ENCODE peak calls at places on chromosomes 12 and 14, in five cellular contexts. V, C, S, Z and G are unnamed samples.

GRCh38 chr12:64608901-64609542 is 1.3 kb upstream of the RASSF3 start:
- DNase-seq in V (no peak), C (peak), S (peak), Z (no peak), G (no peak)

GRCh38 chr12:98221243-98221808 is 294.1 kb upstream of the TMPO start:
- DNase-seq in V (no peak), C (no peak), S (no peak), Z (no peak), G (no peak)

GRCh38 chr12:125185311-125185739 is 120.1 kb downstream of the AACS start:
- DNase-seq in V (no peak), C (no peak), S (no peak), Z (no peak), G (no peak)

GRCh38 chr14:51873221-51873893 is 12.9 kb downstream of the GNG2 start:
- DNase-seq in V (no peak), C (peak), S (peak), Z (no peak), G (no peak)

GRCh38 chr12:124844411-124845397 is 19.0 kb downstream of the SCARB1 start:
- DNase-seq in V (no peak), C (no peak), S (no peak), Z (no peak), G (no peak)

GRCh38 chr12:57732726-57733593 is 5.6 kb downstream of the AGAP2 start:
- DNase-seq in V (no peak), C (no peak), S (no peak), Z (no peak), G (no peak)

GRCh38 chr12:110282956-110283817 is 2.1 kb downstream of the ATP2A2 start:
- DNase-seq in V (no peak), C (no peak), S (no peak), Z (no peak), G (no peak)

GRCh38 chr12:8899835-8900234 is 14.5 kb upstream of the PHC1 start:
- DNase-seq in V (no peak), C (no peak), S (no peak), Z (no peak), G (no peak)

GRCh38 chr12:107349008-107349747 is 255.8 kb upstream of the CRY1 start:
- DNase-seq in V (no peak), C (no peak), S (peak), Z (no peak), G (no peak)

GRCh38 chr12:32334384-32334783 is 65.0 kb upstream of the FGD4 start:
- DNase-seq in V (no peak), C (peak), S (no peak), Z (no peak), G (no peak)

GRCh38 chr12:124294686-124295315 is at the start of gene RFLNA:
- DNase-seq in V (no peak), C (no peak), S (no peak), Z (no peak), G (peak)

GRCh38 chr12:13851828-13852227 is 129.6 kb downstream of the GRIN2B start:
- DNase-seq in V (no peak), C (no peak), S (no peak), Z (no peak), G (no peak)

GRCh38 chr14:102849522-102850379 is 72.5 kb downstream of the TRAF3 start:
- DNase-seq in V (no peak), C (no peak), S (no peak), Z (no peak), G (no peak)

GRCh38 chr14:74501135-74501614 is 7.6 kb downstream of the ISCA2 start:
- DNase-seq in V (peak), C (no peak), S (peak), Z (no peak), G (no peak)

GRCh38 chr12:64652346-64652745 is 42.1 kb downstream of the RASSF3 start:
- DNase-seq in V (no peak), C (no peak), S (no peak), Z (no peak), G (no peak)

GRCh38 chr14:105258846-105259245 is 10.5 kb downstream of the BTBD6 start:
- DNase-seq in V (peak), C (no peak), S (peak), Z (no peak), G (no peak)

GRCh38 chr14:90087433-90087832 is 25.6 kb downstream of the KCNK13 start:
- DNase-seq in V (no peak), C (no peak), S (no peak), Z (no peak), G (no peak)

GRCh38 chr14:91573894-91574837 is 64.1 kb upstream of the PPP4R3A start:
- DNase-seq in V (peak), C (peak), S (peak), Z (no peak), G (no peak)

GRCh38 chr12:18750087-18750486 is 12.2 kb downstream of the CAPZA3 start:
- DNase-seq in V (no peak), C (no peak), S (no peak), Z (no peak), G (no peak)

GRCh38 chr12:30968211-30968610 is 41.7 kb downstream of the TSPAN11 start:
- DNase-seq in V (peak), C (no peak), S (no peak), Z (no peak), G (peak)

GRCh38 chr12:77591959-77592358 is 238.7 kb upstream of the NAV3 start:
- DNase-seq in V (no peak), C (no peak), S (no peak), Z (no peak), G (no peak)

GRCh38 chr14:70011098-70011497 is 131.9 kb downstream of the SMOC1 start:
- DNase-seq in V (no peak), C (no peak), S (no peak), Z (no peak), G (no peak)

GRCh38 chr14:52427460-52427859 is 113.3 kb downstream of the PTGER2 start:
- DNase-seq in V (no peak), C (no peak), S (no peak), Z (no peak), G (no peak)

GRCh38 chr12:130838284-130838950 is 633 bp downstream of the STX2 start:
- DNase-seq in V (no peak), C (peak), S (peak), Z (no peak), G (no peak)

GRCh38 chr12:83700858-83701257 is 1014.2 kb downstream of the TMTC2 start:
- DNase-seq in V (no peak), C (no peak), S (no peak), Z (no peak), G (no peak)

GRCh38 chr12:125149160-125150108 is 84.2 kb downstream of the AACS start:
- DNase-seq in V (no peak), C (peak), S (no peak), Z (no peak), G (no peak)

GRCh38 chr14:74571901-74572828 is 39.9 kb downstream of the LTBP2 start:
- DNase-seq in V (no peak), C (no peak), S (peak), Z (no peak), G (peak)

GRCh38 chr14:46574236-46574970 is 77.2 kb downstream of the RPL10L start:
- DNase-seq in V (no peak), C (no peak), S (no peak), Z (no peak), G (no peak)

GRCh38 chr14:105087308-105087962 is 22.2 kb upstream of the GPR132 start:
- DNase-seq in V (peak), C (peak), S (peak), Z (no peak), G (peak)

GRCh38 chr12:56833780-56834179 is 70.7 kb downstream of the HSD17B6 start:
- DNase-seq in V (no peak), C (no peak), S (no peak), Z (no peak), G (no peak)

GRCh38 chr12:128178971-128179370 is 88.0 kb upstream of the TMEM132C start:
- DNase-seq in V (no peak), C (no peak), S (no peak), Z (no peak), G (no peak)

GRCh38 chr14:94368956-94369355 is 19.4 kb downstream of the SERPINA1 start:
- DNase-seq in V (no peak), C (no peak), S (no peak), Z (no peak), G (no peak)

DNA sequence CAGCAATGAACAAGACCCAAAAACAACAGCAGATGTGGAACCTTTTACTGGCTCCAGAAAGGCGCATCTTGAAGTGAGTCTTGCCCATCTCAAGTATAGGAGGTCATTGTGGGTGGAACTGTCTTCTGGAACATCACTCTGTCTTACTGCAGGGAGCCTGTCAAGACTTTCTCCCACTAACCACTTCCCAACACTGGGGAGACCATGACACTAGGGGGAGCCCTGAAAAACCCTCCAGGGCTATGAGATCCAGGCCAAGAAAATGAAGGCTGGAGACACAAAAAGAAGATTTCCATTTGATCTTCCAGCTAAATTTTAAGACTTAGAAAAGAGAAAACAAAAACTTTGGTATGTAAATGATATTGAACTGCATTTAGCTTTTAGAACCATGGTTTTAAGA is 13.5 kb upstream of the ATG14 start:
- DNase-seq in V (no peak), C (no peak), S (no peak), Z (no peak), G (no peak)
- TF ChIP-seq CTCF in V (no peak), C (no peak), S (no peak), Z (no peak), G (no peak)

DNA sequence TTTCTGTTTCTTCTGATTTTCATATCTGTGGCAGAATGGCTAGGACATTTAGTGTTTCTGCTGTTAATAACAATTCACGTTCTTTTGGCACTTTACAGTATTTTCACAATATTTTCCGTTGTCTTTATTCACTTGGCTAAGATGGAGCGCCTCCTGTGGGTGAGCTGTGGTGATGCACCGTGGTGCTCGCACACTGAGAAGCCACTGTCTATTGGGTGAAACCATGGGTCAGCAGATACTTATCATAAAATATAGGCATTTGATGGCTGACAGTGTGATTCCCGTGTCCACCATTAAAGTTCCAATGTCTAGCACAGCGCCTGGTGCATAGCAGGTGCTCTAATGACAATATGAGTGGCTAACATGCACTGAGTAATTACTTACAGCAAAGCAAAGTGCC is 141.8 kb downstream of the VRK1 start:
- DNase-seq in V (no peak), C (peak), S (no peak), Z (no peak), G (no peak)
- TF ChIP-seq CTCF in V (peak), C (peak), S (no peak), Z (peak), G (peak)

GRCh38 chr12:47164116-47164515 is 84.4 kb upstream of the AMIGO2 start:
- DNase-seq in V (no peak), C (no peak), S (no peak), Z (no peak), G (no peak)

GRCh38 chr12:47160296-47161244 is 80.8 kb upstream of the AMIGO2 start:
- DNase-seq in V (no peak), C (no peak), S (no peak), Z (no peak), G (no peak)

GRCh38 chr12:47166365-47166764 is 86.6 kb upstream of the AMIGO2 start:
- DNase-seq in V (no peak), C (no peak), S (no peak), Z (no peak), G (no peak)

GRCh38 chr12:47165934-47166333 is 86.2 kb upstream of the AMIGO2 start:
- DNase-seq in V (no peak), C (no peak), S (no peak), Z (no peak), G (no peak)

DNA sequence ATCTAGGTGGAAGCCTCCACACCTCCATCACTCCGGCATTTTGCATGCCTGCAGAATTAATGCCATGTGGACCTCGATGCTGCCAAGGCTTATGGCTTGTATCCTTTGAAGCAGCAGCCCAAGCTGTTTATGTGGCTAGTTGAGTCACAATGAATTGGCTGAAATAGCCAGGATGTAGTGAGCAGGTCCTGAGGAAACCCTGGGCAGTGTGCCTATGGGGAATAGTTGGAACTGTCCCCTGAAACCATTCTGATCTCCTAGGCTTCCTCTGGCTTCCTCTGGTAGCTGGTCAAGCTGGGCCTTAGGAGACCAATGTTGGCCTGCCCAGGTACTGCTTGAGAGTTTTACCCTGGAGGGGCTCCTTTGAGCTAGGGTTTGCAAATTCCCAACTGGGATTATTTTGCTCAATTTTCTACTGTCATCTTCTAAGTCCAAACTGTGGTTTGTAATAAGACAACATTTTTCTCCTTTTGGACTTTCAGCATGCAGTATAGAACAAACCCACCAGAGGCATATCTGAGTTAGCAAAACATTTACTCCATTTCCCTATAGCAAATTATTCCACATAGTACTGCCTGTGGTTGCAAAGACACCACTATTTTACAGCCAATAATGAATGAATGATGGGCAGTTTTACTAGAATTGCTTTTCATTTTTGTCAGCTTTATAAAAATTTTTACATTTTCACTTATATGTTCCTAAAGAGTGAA is 85.1 kb upstream of the AMIGO2 start:
- DNase-seq in V (no peak), C (no peak), S (no peak), Z (no peak), G (no peak)
- TF ChIP-seq CTCF in V (no peak), C (no peak), S (no peak), Z (peak), G (peak)

DNA sequence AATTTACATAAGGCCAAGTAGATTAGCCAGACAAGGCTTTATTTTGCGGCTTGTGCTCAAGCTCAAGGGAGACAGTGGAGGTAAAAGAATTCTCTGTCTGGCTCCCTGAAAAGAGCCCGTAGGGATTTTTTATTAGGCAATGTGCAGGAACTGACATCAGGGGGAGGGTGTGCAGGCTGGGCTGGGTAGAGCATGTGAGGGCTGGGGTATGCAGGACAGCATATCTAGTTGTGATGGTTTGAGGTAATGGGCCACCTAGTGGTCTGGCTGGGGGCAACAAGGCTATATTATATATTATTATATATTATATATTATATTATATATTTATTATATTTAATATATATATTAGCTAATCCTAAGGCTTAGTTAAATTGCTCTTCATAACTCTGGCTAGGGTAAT is 102.1 kb downstream of the TMEM117 start:
- DNase-seq in V (no peak), C (no peak), S (peak), Z (no peak), G (no peak)
- TF ChIP-seq CTCF in V (no peak), C (no peak), S (no peak), Z (peak), G (peak)

GRCh38 chr14:99651953-99652746 is 7.2 kb downstream of the HHIPL1 start:
- DNase-seq in V (no peak), C (no peak), S (no peak), Z (no peak), G (no peak)

GRCh38 chr14:99653618-99654017 is 8.7 kb downstream of the HHIPL1 start:
- DNase-seq in V (no peak), C (no peak), S (no peak), Z (no peak), G (no peak)

GRCh38 chr14:99656171-99656570 is 11.2 kb downstream of the HHIPL1 start:
- DNase-seq in V (no peak), C (no peak), S (no peak), Z (no peak), G (no peak)

GRCh38 chr14:99655521-99655920 is 10.6 kb downstream of the HHIPL1 start:
- DNase-seq in V (no peak), C (no peak), S (no peak), Z (no peak), G (no peak)

DNA sequence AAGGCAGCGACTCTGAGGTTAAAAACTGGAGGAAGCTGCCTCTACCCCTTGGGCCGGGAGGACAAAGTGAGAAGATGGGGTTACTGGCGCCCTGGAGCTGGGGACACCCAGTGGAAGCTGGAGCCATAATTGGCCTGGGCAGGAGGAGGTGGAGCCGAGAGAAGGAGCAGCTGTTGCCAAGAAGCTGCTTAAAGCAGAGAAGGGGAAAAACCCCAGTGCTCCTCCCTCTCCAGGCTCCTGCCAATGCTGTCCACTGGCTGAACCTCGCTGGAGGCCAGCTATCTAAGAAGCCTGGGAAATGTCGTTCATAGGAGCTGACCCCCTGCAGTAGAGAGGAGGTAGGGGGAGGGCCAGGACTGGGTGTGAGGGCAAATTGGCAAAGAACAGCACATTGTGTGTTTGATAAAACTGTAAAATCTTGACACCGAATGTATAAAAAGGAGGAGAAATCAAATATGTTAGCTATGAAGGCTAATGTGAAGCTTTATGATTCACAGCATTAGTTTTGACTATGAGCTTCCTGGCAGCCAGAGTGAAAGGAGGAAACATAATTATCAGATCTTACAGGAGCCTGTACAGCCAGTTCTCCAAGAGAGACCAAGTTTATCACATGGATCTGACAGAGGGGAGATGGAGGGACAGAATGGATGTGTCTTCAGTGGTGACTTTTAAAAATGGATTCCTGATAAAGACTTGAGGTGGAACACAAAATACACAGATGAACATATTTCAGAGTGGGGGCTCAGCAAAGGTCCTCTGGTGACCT is 9.5 kb downstream of the HHIPL1 start:
- DNase-seq in V (no peak), C (no peak), S (peak), Z (no peak), G (no peak)
- TF ChIP-seq CTCF in V (no peak), C (no peak), S (no peak), Z (no peak), G (no peak)

GRCh38 chr14:76456200-76456599 is 80.3 kb downstream of the ESRRB start:
- DNase-seq in V (no peak), C (peak), S (peak), Z (no peak), G (no peak)
- TF ChIP-seq CTCF in V (peak), C (peak), S (peak), Z (peak), G (peak)

GRCh38 chr14:54366726-54367707 is 29.8 kb upstream of the CDKN3 start:
- DNase-seq in V (no peak), C (peak), S (peak), Z (no peak), G (no peak)
- TF ChIP-seq CTCF in V (peak), C (peak), S (peak), Z (peak), G (peak)